ENCODE peak calls at places on chromosomes 4 and X, in seven cellular contexts. P is H9, U is mesenchymal stem cell, W is neuronal stem cell, F is H1, C is mesendoderm, B is trophoblast cell. Z is an unnamed sample.

GRCh38 chrX:123976671-123977316 is 15.3 kb downstream of the STAG2 start:
- DNase-seq in W (no peak), B (peak), U (peak), C (peak), F (no peak), P (no peak), Z (peak)

GRCh38 chr4:91243132-91243531 is 1060.6 kb upstream of the GRID2 start:
- DNase-seq in F (no peak), U (no peak), W (no peak), B (no peak), P (no peak), C (no peak), Z (no peak)

GRCh38 chr4:140609548-140610425 is 41.0 kb upstream of the UCP1 start:
- DNase-seq in P (no peak), C (peak), W (peak), B (peak), F (no peak), U (peak), Z (peak)

GRCh38 chr4:154559141-154559841 is 3.5 kb upstream of the FGB start:
- DNase-seq in U (peak), P (peak), B (peak), F (no peak), C (peak), W (peak), Z (peak)

GRCh38 chr4:87819281-87819919 is 13.4 kb upstream of the MEPE start:
- DNase-seq in C (peak), B (peak), W (no peak), U (peak), F (no peak), P (peak), Z (peak)

GRCh38 chr4:106868381-106869035 is 167.6 kb downstream of the DKK2 start:
- DNase-seq in W (no peak), F (no peak), C (no peak), B (no peak), P (no peak), U (peak), Z (no peak)

GRCh38 chr4:139734875-139735380 is 69.3 kb downstream of the MGST2 start:
- DNase-seq in F (peak), U (peak), C (peak), P (peak), B (peak), W (peak), Z (peak)

GRCh38 chrX:153334654-153335295 is 822 bp downstream of the ZNF275 start:
- DNase-seq in U (peak), C (no peak), B (no peak), F (no peak), P (no peak), W (no peak), Z (no peak)

GRCh38 chr4:138992676-138993075 is 22.9 kb upstream of the NOCT start:
- DNase-seq in F (no peak), W (no peak), C (no peak), P (no peak), B (no peak), U (no peak), Z (no peak)

GRCh38 chr4:138096384-138097062 is 145.6 kb downstream of the SLC7A11 start:
- DNase-seq in P (no peak), U (no peak), B (no peak), W (no peak), F (no peak), C (no peak), Z (no peak)

DNA sequence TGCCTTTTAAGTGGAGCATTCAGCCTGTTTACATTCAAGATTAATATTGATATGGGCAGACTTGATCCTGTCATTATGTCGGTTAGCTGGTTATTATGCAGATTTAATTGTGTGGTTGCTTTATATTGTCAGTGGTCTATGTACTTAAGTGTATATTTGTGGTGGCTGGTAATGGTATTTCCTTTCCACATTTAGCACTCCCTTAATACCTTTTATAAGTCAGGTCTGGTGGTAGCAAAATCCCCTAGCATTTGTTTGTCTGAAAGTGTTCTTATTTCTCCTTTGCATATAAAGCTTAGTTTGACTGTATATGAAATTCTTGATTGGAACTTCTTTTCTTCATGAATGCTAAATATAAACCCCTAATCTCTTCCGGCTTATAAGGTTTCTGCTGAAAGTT is 403.7 kb upstream of the EPHA5 start:
- DNase-seq in W (no peak), C (no peak), P (no peak), F (no peak), B (no peak), U (no peak), Z (no peak)
- H2BK120ac ChIP-seq in W (no peak), C (no peak), P (no peak), F (no peak), B (no peak), U (no peak), Z (no peak)

DNA sequence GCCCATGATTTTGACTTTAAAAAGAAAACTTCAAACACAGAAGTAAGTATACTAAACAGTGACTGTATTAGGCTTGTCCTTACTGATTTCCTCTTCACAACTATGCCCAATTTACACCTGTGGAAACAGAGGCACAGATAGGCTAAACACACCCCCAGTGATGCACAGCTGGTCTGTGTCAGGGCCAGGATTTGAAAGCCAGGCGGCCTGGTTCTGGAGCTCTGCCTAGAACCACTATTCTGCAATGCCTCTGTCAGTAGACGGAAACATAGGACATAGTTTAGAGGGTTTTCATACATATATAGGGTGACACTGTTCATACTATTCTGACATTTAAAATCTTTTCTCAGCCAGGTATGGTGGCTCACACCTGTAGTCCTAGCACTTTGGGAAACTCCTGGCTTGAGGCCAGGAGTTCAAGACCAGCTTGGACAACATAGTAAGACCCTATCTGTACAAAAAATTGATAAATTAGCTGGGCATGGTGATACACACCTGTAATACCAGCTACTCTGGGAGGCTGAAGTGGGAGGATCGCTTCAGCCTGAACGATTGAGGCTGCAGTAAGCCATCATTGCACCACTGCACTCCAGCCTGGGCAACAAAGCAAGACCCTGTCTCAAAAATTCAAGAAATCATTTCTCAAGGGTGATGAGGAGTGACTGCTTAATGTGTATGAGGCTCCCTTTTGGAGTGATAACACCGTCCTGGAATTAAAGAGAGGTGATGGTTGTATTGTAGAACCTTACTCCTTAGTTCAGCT is 23.0 kb upstream of the CBR4 start:
- DNase-seq in U (no peak), F (no peak), C (no peak), W (no peak), P (no peak), B (no peak), Z (no peak)
- H2BK5ac ChIP-seq in U (no peak), F (peak), C (no peak), W (no peak), P (no peak), B (no peak), Z (no peak)

GRCh38 chr4:147479817-147480216 is 1.1 kb upstream of the EDNRA start:
- DNase-seq in P (no peak), W (no peak), U (peak), B (no peak), F (no peak), C (no peak), Z (peak)
- H2BK120ac ChIP-seq in P (no peak), W (no peak), U (no peak), B (no peak), F (no peak), C (no peak), Z (peak)

GRCh38 chr4:152508386-152508785 is 27.5 kb downstream of the FBXW7 start:
- DNase-seq in W (no peak), F (no peak), U (no peak), P (no peak), C (no peak), B (peak), Z (no peak)

GRCh38 chr4:152508818-152509217 is 27.1 kb downstream of the FBXW7 start:
- DNase-seq in U (no peak), B (no peak), F (no peak), W (no peak), P (no peak), C (no peak), Z (no peak)

GRCh38 chr4:152512483-152512882 is 23.4 kb downstream of the FBXW7 start:
- DNase-seq in P (no peak), C (no peak), F (no peak), B (no peak), W (no peak), U (no peak), Z (no peak)

GRCh38 chr4:152510349-152511147 is 25.3 kb downstream of the FBXW7 start:
- DNase-seq in P (no peak), W (no peak), B (no peak), C (no peak), F (no peak), U (no peak), Z (no peak)

GRCh38 chr4:152509595-152510209 is 26.2 kb downstream of the FBXW7 start:
- DNase-seq in W (no peak), U (no peak), P (no peak), C (no peak), F (no peak), B (no peak), Z (no peak)
- H2BK5ac ChIP-seq in W (no peak), U (no peak), P (no peak), C (no peak), F (no peak), B (no peak), Z (no peak)

DNA sequence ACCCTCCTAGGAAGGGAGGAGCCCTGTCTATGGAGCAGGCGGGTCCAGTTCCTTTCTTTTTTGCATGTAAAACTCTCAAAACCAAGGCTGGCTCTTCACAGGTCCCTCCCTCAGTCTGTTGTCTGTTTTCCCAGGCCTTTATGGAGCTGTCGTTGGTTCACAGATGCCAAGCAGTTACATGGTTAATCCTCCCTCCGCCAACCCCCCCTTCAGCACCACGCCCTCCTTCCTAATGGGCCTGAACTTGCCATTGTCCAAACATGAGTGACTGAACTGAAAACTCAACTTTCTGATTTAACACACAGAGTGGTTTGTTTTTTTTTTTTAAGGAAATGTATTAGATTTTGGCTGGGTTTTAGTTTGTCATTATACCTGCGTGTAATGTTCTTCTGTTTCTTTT is 148.4 kb downstream of the STOX2 start:
- DNase-seq in P (no peak), C (no peak), U (no peak), F (no peak), W (no peak), B (no peak), Z (no peak)
- H2BK120ac ChIP-seq in P (no peak), C (no peak), U (no peak), F (no peak), W (no peak), B (no peak), Z (no peak)

GRCh38 chr4:62791386-62791785 is 1591.3 kb downstream of the ADGRL3 start:
- DNase-seq in U (no peak), C (no peak), B (no peak), P (no peak), W (no peak), F (no peak), Z (no peak)
- H2BK5ac ChIP-seq in U (no peak), C (no peak), B (no peak), P (no peak), W (no peak), F (no peak), Z (no peak)

DNA sequence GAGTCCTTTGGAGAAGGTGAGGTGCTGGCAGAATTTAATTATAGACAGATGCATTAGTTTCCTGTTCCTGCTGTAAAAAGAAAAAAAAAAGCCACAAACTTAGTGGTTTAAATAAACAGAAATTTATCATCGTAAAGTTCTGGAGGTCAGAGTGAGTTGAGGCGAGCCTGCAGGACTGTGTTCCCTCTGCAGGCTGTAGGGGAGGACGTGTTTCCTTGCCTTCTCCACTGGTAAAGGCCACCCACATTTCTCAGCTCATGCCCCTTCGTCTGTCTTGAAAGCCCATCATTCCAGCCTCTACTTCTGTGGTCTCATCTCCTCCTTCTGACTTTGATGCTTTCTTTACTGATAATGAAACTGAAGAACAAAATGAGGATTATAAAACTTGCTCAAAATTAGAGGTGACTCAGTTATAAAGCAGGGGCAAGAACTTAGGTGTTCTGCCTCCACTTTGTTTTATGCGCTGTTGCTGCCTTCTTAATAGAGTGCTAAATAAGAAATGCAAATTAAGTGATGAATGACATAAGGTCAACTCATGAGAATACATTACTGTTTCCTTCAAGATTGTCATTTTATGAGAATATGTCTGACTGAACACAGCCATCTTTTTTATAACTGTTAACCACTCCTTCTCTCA is 143.1 kb downstream of the STIM2 start:
- DNase-seq in U (peak), P (no peak), W (no peak), C (no peak), F (no peak), B (no peak), Z (peak)
- H2BK120ac ChIP-seq in U (no peak), P (no peak), W (no peak), C (no peak), F (no peak), B (no peak), Z (no peak)

GRCh38 chr4:105433421-105433820 is 40.4 kb downstream of the PPA2 start:
- DNase-seq in F (no peak), C (no peak), P (no peak), U (no peak), B (no peak), W (no peak), Z (no peak)
- H2BK5ac ChIP-seq in F (no peak), C (no peak), P (no peak), U (no peak), B (no peak), W (no peak), Z (no peak)